ENCODE peak calls at places on chromosome 20, in seven cellular contexts. One of them, this sample, is unnamed.

GRCh38 chr20:39623584-39624234 is 661.6 kb downstream of the DHX35 start:
- DNase-seq in right cardiac atrium: no peak
- DNase-seq in fibroblast of lung: no peak
- DNase-seq in MM.1S: no peak
- DNase-seq in coronary artery: no peak
- DNase-seq in dorsolateral prefrontal cortex: no peak
- DNase-seq in naive thymus-derived CD4-positive, alpha-beta T cell: no peak
- DNase-seq in this sample: no peak

GRCh38 chr20:10671221-10671849 is 2.5 kb downstream of the JAG1 start:
- DNase-seq in right cardiac atrium: peak
- DNase-seq in fibroblast of lung: peak
- DNase-seq in MM.1S: peak
- DNase-seq in coronary artery: peak
- DNase-seq in dorsolateral prefrontal cortex: peak
- DNase-seq in naive thymus-derived CD4-positive, alpha-beta T cell: no peak
- DNase-seq in this sample: no peak

GRCh38 chr20:60484316-60484715 is 526.1 kb downstream of the CDH26 start:
- DNase-seq in right cardiac atrium: no peak
- DNase-seq in fibroblast of lung: no peak
- DNase-seq in MM.1S: no peak
- DNase-seq in coronary artery: no peak
- DNase-seq in dorsolateral prefrontal cortex: no peak
- DNase-seq in naive thymus-derived CD4-positive, alpha-beta T cell: no peak
- DNase-seq in this sample: no peak

GRCh38 chr20:34528921-34529297 is 12.7 kb downstream of the DYNLRB1 start:
- DNase-seq in right cardiac atrium: no peak
- DNase-seq in fibroblast of lung: peak
- DNase-seq in MM.1S: no peak
- DNase-seq in coronary artery: no peak
- DNase-seq in dorsolateral prefrontal cortex: no peak
- DNase-seq in naive thymus-derived CD4-positive, alpha-beta T cell: no peak
- DNase-seq in this sample: no peak

GRCh38 chr20:41717464-41717863 is 99.3 kb upstream of the CHD6 start:
- DNase-seq in right cardiac atrium: no peak
- DNase-seq in fibroblast of lung: peak
- DNase-seq in MM.1S: no peak
- DNase-seq in coronary artery: no peak
- DNase-seq in dorsolateral prefrontal cortex: peak
- DNase-seq in naive thymus-derived CD4-positive, alpha-beta T cell: no peak
- DNase-seq in this sample: no peak

GRCh38 chr20:19812696-19813095 is 54.6 kb downstream of the RIN2 start:
- DNase-seq in right cardiac atrium: no peak
- DNase-seq in fibroblast of lung: no peak
- DNase-seq in MM.1S: peak
- DNase-seq in coronary artery: no peak
- DNase-seq in dorsolateral prefrontal cortex: no peak
- DNase-seq in naive thymus-derived CD4-positive, alpha-beta T cell: no peak
- DNase-seq in this sample: no peak

GRCh38 chr20:10557685-10558084 is 116.1 kb downstream of the JAG1 start:
- DNase-seq in right cardiac atrium: no peak
- DNase-seq in fibroblast of lung: no peak
- DNase-seq in MM.1S: no peak
- DNase-seq in coronary artery: no peak
- DNase-seq in dorsolateral prefrontal cortex: no peak
- DNase-seq in naive thymus-derived CD4-positive, alpha-beta T cell: no peak
- DNase-seq in this sample: no peak

GRCh38 chr20:32064667-32065066 is 12.6 kb downstream of the HCK start:
- DNase-seq in right cardiac atrium: no peak
- DNase-seq in fibroblast of lung: no peak
- DNase-seq in MM.1S: no peak
- DNase-seq in coronary artery: no peak
- DNase-seq in dorsolateral prefrontal cortex: no peak
- DNase-seq in naive thymus-derived CD4-positive, alpha-beta T cell: no peak
- DNase-seq in this sample: no peak

GRCh38 chr20:10469599-10469998 is 34.5 kb downstream of the SLX4IP start:
- DNase-seq in right cardiac atrium: peak
- DNase-seq in fibroblast of lung: peak
- DNase-seq in MM.1S: peak
- DNase-seq in coronary artery: peak
- DNase-seq in dorsolateral prefrontal cortex: no peak
- DNase-seq in naive thymus-derived CD4-positive, alpha-beta T cell: no peak
- DNase-seq in this sample: no peak

GRCh38 chr20:14062786-14063185 is 67.5 kb downstream of the MACROD2 start:
- DNase-seq in right cardiac atrium: no peak
- DNase-seq in fibroblast of lung: peak
- DNase-seq in MM.1S: peak
- DNase-seq in coronary artery: no peak
- DNase-seq in dorsolateral prefrontal cortex: no peak
- DNase-seq in naive thymus-derived CD4-positive, alpha-beta T cell: no peak
- DNase-seq in this sample: no peak

GRCh38 chr20:21286775-21287174 is 16.4 kb upstream of the XRN2 start:
- DNase-seq in right cardiac atrium: no peak
- DNase-seq in fibroblast of lung: no peak
- DNase-seq in MM.1S: no peak
- DNase-seq in coronary artery: no peak
- DNase-seq in dorsolateral prefrontal cortex: no peak
- DNase-seq in naive thymus-derived CD4-positive, alpha-beta T cell: no peak
- DNase-seq in this sample: no peak

GRCh38 chr20:13788167-13788834 is 3.5 kb downstream of the NDUFAF5 start:
- DNase-seq in right cardiac atrium: no peak
- DNase-seq in fibroblast of lung: peak
- DNase-seq in MM.1S: peak
- DNase-seq in coronary artery: no peak
- DNase-seq in dorsolateral prefrontal cortex: no peak
- DNase-seq in naive thymus-derived CD4-positive, alpha-beta T cell: no peak
- DNase-seq in this sample: no peak

GRCh38 chr20:54062812-54063280 is 7.5 kb downstream of the BCAS1 start:
- DNase-seq in right cardiac atrium: no peak
- DNase-seq in fibroblast of lung: peak
- DNase-seq in MM.1S: peak
- DNase-seq in coronary artery: no peak
- DNase-seq in dorsolateral prefrontal cortex: no peak
- DNase-seq in naive thymus-derived CD4-positive, alpha-beta T cell: no peak
- DNase-seq in this sample: no peak

DNA sequence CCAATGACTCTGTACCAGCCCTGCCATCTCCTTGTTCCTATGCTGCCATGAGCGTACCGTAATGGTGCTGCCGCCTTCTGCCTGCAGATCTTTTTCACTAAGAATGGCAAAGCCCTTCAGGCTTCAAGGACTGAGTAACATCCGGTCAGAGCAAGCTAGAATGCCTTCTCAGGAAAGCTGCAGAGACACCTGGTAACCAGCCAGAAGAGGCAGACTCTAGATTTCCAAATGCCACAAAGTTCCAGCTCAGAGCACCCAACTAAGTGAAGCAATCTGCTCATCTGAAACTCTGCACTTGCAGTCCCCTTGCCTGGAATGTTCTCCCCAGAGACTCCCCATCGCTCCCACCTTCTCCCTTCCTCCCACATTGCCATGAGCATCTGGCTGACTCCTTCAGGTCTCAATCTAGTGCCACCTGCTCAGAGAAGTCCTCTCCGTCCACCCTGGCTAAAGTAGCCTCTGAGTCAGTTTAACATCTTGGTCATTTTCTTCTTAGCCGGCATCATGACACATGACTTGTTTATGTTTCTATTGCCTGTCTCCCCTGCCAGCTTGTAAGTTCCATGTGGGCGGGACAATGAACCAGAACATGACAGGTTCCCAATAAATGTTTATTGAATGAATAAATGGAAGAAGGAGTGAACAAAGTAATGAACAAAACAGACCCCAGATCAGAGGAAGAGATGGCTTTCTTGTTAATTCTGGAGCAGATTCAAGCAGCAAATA is 6.9 kb upstream of the OCSTAMP start:
- DNase-seq in right cardiac atrium: no peak
- DNase-seq in fibroblast of lung: no peak
- DNase-seq in MM.1S: no peak
- DNase-seq in coronary artery: no peak
- DNase-seq in dorsolateral prefrontal cortex: no peak
- DNase-seq in naive thymus-derived CD4-positive, alpha-beta T cell: no peak
- DNase-seq in this sample: no peak
- H3K27ac ChIP-seq in right cardiac atrium: no peak
- H3K27ac ChIP-seq in fibroblast of lung: no peak
- H3K27ac ChIP-seq in MM.1S: peak
- H3K27ac ChIP-seq in coronary artery: no peak
- H3K27ac ChIP-seq in dorsolateral prefrontal cortex: no peak
- H3K27ac ChIP-seq in naive thymus-derived CD4-positive, alpha-beta T cell: no peak
- H3K27ac ChIP-seq in this sample: no peak

GRCh38 chr20:48175261-48175660 is 390.0 kb upstream of the SULF2 start:
- DNase-seq in right cardiac atrium: no peak
- DNase-seq in fibroblast of lung: no peak
- DNase-seq in MM.1S: no peak
- DNase-seq in coronary artery: no peak
- DNase-seq in dorsolateral prefrontal cortex: no peak
- DNase-seq in naive thymus-derived CD4-positive, alpha-beta T cell: no peak
- DNase-seq in this sample: no peak

GRCh38 chr20:48178607-48179006 is 393.3 kb upstream of the SULF2 start:
- DNase-seq in right cardiac atrium: no peak
- DNase-seq in fibroblast of lung: no peak
- DNase-seq in MM.1S: no peak
- DNase-seq in coronary artery: no peak
- DNase-seq in dorsolateral prefrontal cortex: no peak
- DNase-seq in naive thymus-derived CD4-positive, alpha-beta T cell: no peak
- DNase-seq in this sample: no peak

GRCh38 chr20:48177058-48177457 is 391.8 kb upstream of the SULF2 start:
- DNase-seq in right cardiac atrium: no peak
- DNase-seq in fibroblast of lung: no peak
- DNase-seq in MM.1S: no peak
- DNase-seq in coronary artery: no peak
- DNase-seq in dorsolateral prefrontal cortex: no peak
- DNase-seq in naive thymus-derived CD4-positive, alpha-beta T cell: no peak
- DNase-seq in this sample: no peak

GRCh38 chr20:48180039-48180438 is 394.8 kb upstream of the SULF2 start:
- DNase-seq in right cardiac atrium: no peak
- DNase-seq in fibroblast of lung: no peak
- DNase-seq in MM.1S: no peak
- DNase-seq in coronary artery: no peak
- DNase-seq in dorsolateral prefrontal cortex: no peak
- DNase-seq in naive thymus-derived CD4-positive, alpha-beta T cell: no peak
- DNase-seq in this sample: no peak

GRCh38 chr20:48176139-48176538 is 390.9 kb upstream of the SULF2 start:
- DNase-seq in right cardiac atrium: no peak
- DNase-seq in fibroblast of lung: no peak
- DNase-seq in MM.1S: no peak
- DNase-seq in coronary artery: no peak
- DNase-seq in dorsolateral prefrontal cortex: no peak
- DNase-seq in naive thymus-derived CD4-positive, alpha-beta T cell: no peak
- DNase-seq in this sample: no peak
- H3K27ac ChIP-seq in right cardiac atrium: no peak
- H3K27ac ChIP-seq in fibroblast of lung: no peak
- H3K27ac ChIP-seq in MM.1S: no peak
- H3K27ac ChIP-seq in coronary artery: no peak
- H3K27ac ChIP-seq in dorsolateral prefrontal cortex: no peak
- H3K27ac ChIP-seq in naive thymus-derived CD4-positive, alpha-beta T cell: no peak
- H3K27ac ChIP-seq in this sample: no peak

DNA sequence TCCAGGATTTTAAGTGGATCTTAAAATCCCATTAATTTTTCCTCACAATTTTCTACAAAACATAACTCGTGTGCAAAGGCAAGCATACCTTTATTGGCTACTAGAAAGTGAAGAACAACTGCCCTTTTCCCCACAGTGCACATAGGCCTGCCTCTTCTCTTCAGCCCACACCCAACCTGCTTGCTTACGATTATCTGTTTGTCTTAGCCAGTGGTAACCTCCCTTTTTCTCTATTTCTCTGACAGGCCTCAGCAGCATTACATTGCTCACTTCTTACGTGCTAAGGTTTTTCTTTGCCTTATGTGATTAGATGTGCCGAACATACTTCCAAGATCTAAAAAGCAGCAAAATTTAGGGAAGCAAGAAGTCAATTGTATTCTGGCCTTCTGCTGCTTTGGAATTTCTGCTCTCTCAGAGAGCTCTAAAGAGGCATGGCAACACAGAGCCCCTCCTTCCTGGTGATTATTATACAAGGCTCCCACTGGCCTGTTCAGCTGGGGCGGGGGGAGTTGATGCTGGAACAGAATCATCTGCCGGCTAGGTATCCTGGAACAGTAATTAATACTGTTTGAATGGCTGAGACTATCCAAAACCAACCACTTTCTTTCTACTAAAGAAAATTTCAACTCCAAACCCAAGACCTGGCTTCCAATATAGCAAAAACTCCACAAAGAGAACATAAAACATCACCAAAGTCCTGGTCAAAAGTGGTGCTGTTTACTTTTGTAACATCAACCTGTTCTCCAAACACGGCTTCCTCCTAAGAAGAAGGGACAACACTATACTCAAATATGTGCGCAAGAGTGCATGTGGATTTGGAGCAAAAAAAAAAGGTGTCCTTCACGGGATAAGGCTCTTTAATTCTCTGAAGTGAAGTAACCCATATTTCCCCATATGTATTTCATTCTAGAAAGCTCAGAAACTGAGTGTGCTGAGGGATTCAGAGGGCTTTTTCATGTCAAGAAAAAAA is 6.8 kb downstream of the B4GALT5 start:
- DNase-seq in right cardiac atrium: no peak
- DNase-seq in fibroblast of lung: no peak
- DNase-seq in MM.1S: no peak
- DNase-seq in coronary artery: peak
- DNase-seq in dorsolateral prefrontal cortex: no peak
- DNase-seq in naive thymus-derived CD4-positive, alpha-beta T cell: no peak
- DNase-seq in this sample: no peak
- H3K27ac ChIP-seq in right cardiac atrium: peak
- H3K27ac ChIP-seq in fibroblast of lung: no peak
- H3K27ac ChIP-seq in MM.1S: no peak
- H3K27ac ChIP-seq in coronary artery: no peak
- H3K27ac ChIP-seq in dorsolateral prefrontal cortex: no peak
- H3K27ac ChIP-seq in naive thymus-derived CD4-positive, alpha-beta T cell: no peak
- H3K27ac ChIP-seq in this sample: peak

DNA sequence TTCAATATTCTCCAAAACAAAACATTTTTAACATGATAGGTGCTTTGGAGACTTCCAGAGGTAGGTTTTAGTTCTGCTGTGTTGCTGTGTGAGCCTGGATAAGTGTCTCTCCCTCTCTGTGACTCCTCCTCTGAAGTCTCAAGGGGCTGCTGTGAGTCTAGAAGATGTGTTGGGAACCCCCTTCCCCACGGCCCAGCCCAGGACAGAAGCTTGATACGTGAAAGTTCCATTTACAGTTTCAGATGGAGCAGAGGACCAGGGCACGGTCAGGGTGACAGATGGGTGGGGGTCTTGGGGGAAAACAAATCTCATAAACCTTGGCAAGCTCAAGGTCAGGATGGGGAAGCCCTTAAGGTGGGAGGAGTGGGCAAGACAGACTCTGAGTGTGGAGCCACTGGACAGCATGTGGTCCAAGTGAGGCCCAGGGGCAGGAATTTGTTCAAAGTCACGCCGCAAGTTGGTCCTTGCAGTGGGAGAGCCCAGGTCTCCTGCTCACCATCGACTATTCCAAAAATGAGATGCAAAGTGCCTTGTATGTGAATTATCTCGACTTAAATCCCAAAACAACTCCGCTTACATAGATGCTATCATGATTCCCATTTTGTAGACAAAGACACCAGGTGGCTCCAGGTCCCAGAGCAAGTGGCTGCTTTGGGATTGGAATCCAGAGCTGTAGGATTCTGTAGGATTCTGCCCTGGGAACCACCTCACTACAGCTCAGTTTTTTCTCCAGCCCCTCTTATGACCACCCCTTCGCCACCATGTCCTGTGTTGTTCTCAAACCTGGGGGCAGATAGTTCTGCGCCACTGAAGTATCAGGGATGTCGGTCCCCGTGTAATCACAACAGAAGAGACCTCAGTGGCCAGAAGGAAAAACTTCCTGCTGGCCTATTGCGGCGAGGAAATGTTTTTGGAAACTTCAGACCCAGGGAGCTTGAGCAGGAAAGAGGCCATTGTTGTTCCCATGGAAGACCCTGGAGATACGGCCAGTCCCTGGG is 1.9 kb downstream of the TGM2 start:
- DNase-seq in right cardiac atrium: no peak
- DNase-seq in fibroblast of lung: no peak
- DNase-seq in MM.1S: no peak
- DNase-seq in coronary artery: no peak
- DNase-seq in dorsolateral prefrontal cortex: no peak
- DNase-seq in naive thymus-derived CD4-positive, alpha-beta T cell: no peak
- DNase-seq in this sample: no peak
- H3K27ac ChIP-seq in right cardiac atrium: peak
- H3K27ac ChIP-seq in fibroblast of lung: no peak
- H3K27ac ChIP-seq in MM.1S: no peak
- H3K27ac ChIP-seq in coronary artery: peak
- H3K27ac ChIP-seq in dorsolateral prefrontal cortex: no peak
- H3K27ac ChIP-seq in naive thymus-derived CD4-positive, alpha-beta T cell: no peak
- H3K27ac ChIP-seq in this sample: no peak